ENCODE peak calls at places on chromosomes 11 and 22, in four cellular contexts. Z is adrenal gland, K is sigmoid colon, U is PC-3. B is an unnamed sample. For H3K36me3, the result is how much of the 10 kb centered on the place peaks cover.

GRCh38 chr22:48319321-48320047 is 1508.2 kb downstream of the BRD1 start:
- DNase-seq in Z (no peak), K (peak), U (no peak), B (no peak)

GRCh38 chr11:88188251-88189030 is 13.2 kb upstream of the RAB38 start:
- DNase-seq in Z (no peak), K (no peak), U (no peak), B (peak)

GRCh38 chr11:128532016-128532570 is 55.3 kb downstream of the ETS1 start:
- DNase-seq in Z (no peak), K (no peak), U (no peak), B (no peak)

GRCh38 chr11:108609681-108610080 is 16.1 kb upstream of the EXPH5 start:
- DNase-seq in Z (no peak), K (no peak), U (peak), B (no peak)

GRCh38 chr11:121476379-121477032 is 23.7 kb upstream of the SORL1-AS1 start:
- DNase-seq in Z (no peak), K (no peak), U (peak), B (peak)

GRCh38 chr22:49481651-49482399 is 345.8 kb downstream of the BRD1 start:
- DNase-seq in Z (no peak), K (no peak), U (peak), B (peak)

GRCh38 chr11:44421090-44421675 is 111.2 kb upstream of the ALX4 start:
- DNase-seq in Z (no peak), K (no peak), U (no peak), B (no peak)

GRCh38 chr11:58579192-58580129 is 598 bp downstream of the ZFP91 start:
- DNase-seq in Z (peak), K (peak), U (peak), B (peak)

GRCh38 chr11:3879216-3879966 is 23.9 kb downstream of the STIM1 start:
- DNase-seq in Z (no peak), K (no peak), U (no peak), B (no peak)

GRCh38 chr11:130874396-130874795 is 41.9 kb downstream of the SNX19 start:
- DNase-seq in Z (no peak), K (no peak), U (no peak), B (no peak)

GRCh38 chr22:20552450-20552894 is 45.1 kb downstream of the MED15 start:
- DNase-seq in Z (peak), K (peak), U (no peak), B (peak)

GRCh38 chr11:64891880-64892279 is 13.5 kb upstream of the EHD1 start:
- DNase-seq in Z (no peak), K (no peak), U (no peak), B (no peak)

GRCh38 chr11:665707-666281 is 28.7 kb downstream of the DRD4 start:
- DNase-seq in Z (peak), K (peak), U (no peak), B (no peak)

GRCh38 chr11:46655631-46656030 is 38.3 kb downstream of the ATG13 start:
- DNase-seq in Z (no peak), K (no peak), U (no peak), B (no peak)

GRCh38 chr11:46661836-46662235 is 38.6 kb downstream of the ARHGAP1 start:
- DNase-seq in Z (no peak), K (no peak), U (no peak), B (no peak)

GRCh38 chr11:46657186-46657585 is 39.8 kb downstream of the ATG13 start:
- DNase-seq in Z (no peak), K (no peak), U (no peak), B (no peak)

GRCh38 chr11:46659908-46660307 is 40.5 kb downstream of the ARHGAP1 start:
- DNase-seq in Z (no peak), K (peak), U (no peak), B (no peak)

DNA sequence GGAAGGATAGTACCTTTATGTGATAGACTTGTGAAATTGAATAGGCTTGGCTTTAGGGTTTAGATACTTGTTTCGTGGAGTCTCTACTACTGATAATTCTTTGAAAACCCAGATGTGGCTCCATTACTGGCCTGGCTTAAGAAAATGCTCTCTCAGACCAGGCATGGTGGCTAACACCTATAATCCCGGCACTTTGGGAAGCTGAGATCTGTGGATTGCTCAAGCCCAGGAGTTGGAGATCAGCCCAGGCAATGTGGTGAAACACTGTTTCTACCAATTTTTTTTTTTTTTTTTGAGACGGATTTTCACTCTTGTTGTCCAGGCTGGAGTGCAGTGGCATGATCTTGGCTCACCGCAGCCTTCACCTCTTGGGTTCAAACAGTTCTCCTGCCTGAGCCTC is 40.9 kb downstream of the ATG13 start:
- DNase-seq in Z (peak), K (peak), U (no peak), B (no peak)
- H3K36me3 ChIP-seq in Z (under half), K (under half), U (under half), B (under half)

GRCh38 chr11:95242202-95242989 is 11.4 kb upstream of the SESN3 start:
- DNase-seq in Z (no peak), K (no peak), U (no peak), B (no peak)
- H3K4me3 ChIP-seq in Z (no peak), K (no peak), U (no peak), B (no peak)

GRCh38 chr22:43860831-43861230 is 1.5 kb downstream of the SULT4A1 start:
- DNase-seq in Z (peak), K (peak), U (no peak), B (no peak)
- H3K27ac ChIP-seq in Z (no peak), K (no peak), U (no peak), B (no peak)

GRCh38 chr11:113802621-113803020 is 23.0 kb downstream of the CLDN25 start:
- DNase-seq in Z (no peak), K (no peak), U (no peak), B (no peak)
- H3K36me3 ChIP-seq in Z (under half), K (under half), U (under half), B (under half)

DNA sequence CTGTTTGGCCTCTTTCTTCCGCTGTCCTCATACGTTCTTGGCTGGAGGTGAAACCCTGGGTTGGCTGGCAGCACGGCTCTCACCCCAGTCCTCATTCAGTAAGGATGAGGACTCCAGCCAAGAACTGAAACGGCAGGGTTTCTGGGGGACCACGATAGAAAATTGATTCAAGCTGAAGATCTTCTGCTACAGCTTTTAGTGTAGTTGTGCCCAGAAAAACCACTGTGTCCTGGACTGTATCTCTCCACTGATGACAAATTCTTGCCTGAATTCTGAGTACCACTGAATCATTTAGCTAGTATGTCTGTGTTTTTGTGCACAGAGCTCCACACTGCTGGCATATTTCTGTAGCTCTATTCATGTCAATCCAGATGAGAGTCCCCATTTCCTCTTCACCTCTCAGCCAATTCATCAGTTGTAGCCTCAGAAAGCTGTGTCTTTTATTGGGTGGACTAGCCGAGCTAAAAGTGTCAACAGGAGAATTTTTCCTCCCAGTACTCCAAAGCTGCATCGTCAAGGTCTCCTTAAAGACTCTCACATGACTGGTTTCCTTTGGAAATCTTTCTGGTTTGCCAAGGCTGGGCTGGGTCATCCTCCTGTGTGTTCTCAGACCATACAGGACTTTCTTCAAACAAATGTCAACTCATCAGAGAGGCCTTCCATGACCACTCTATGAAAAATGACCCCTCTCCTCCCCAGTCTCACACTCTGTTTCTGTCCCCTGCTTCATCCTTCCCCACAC is 144.5 kb downstream of the LDLRAD3 start:
- DNase-seq in Z (no peak), K (no peak), U (no peak), B (no peak)
- H3K4me3 ChIP-seq in Z (no peak), K (no peak), U (no peak), B (no peak)

GRCh38 chr22:38494498-38494897 is 11.6 kb downstream of the DDX17 start:
- DNase-seq in Z (no peak), K (no peak), U (no peak), B (no peak)
- H3K27ac ChIP-seq in Z (no peak), K (no peak), U (no peak), B (no peak)